ENCODE peak calls at places on chromosomes 11 and 22, in ten cellular contexts. T is uterus, O is ovary, W is heart left ventricle, M is right lobe of liver, L is vagina, B is body of pancreas, I is Peyer's patch, Y is transverse colon, P is prostate gland. N is an unnamed sample.

GRCh38 chr11:83157755-83158473 is 983 bp downstream of the PCF11 start:
- DNase-seq in W (peak), O (peak), T (peak), M (peak), B (peak), P (peak), I (peak), L (no peak), Y (peak), N (no peak)

GRCh38 chr11:105960252-105961245 is 61.5 kb downstream of the MSANTD4 start:
- DNase-seq in B (no peak), P (no peak), Y (no peak), M (no peak), O (no peak), T (no peak), I (no peak), W (no peak), L (no peak), N (no peak)

GRCh38 chr22:19429950-19430889 is 1.3 kb downstream of the HIRA start:
- DNase-seq in W (no peak), B (peak), L (no peak), M (peak), T (no peak), I (peak), P (no peak), Y (peak), O (no peak), N (peak)

GRCh38 chr22:21949569-21949918 is 3.1 kb downstream of the PPM1F start:
- DNase-seq in B (no peak), O (no peak), Y (no peak), L (no peak), P (no peak), I (no peak), W (no peak), M (no peak), T (no peak), N (no peak)

GRCh38 chr11:61390161-61390560 is 2.2 kb upstream of the TMEM216 start:
- DNase-seq in P (no peak), M (no peak), I (no peak), Y (no peak), L (no peak), B (no peak), O (no peak), W (no peak), T (no peak), N (no peak)

GRCh38 chr22:29082826-29083545 is 10.2 kb downstream of the KREMEN1 start:
- DNase-seq in P (no peak), I (no peak), Y (no peak), W (no peak), L (no peak), B (no peak), M (no peak), T (no peak), O (no peak), N (no peak)

GRCh38 chr11:70587095-70587389 is 188.7 kb downstream of the CTTN start:
- DNase-seq in Y (no peak), W (no peak), L (no peak), I (no peak), B (no peak), O (no peak), M (no peak), T (no peak), P (no peak), N (no peak)

GRCh38 chr11:14357843-14358728 is 897 bp downstream of the RRAS2 start:
- DNase-seq in O (peak), I (peak), L (no peak), P (peak), T (peak), W (peak), M (peak), B (peak), Y (peak), N (peak)

GRCh38 chr11:66996609-66997273 is 21.6 kb downstream of the C11orf86 start:
- DNase-seq in Y (no peak), I (no peak), B (no peak), P (no peak), T (no peak), O (no peak), M (no peak), W (no peak), L (no peak), N (no peak)

GRCh38 chr11:20873054-20873453 is 203.7 kb downstream of the NELL1 start:
- DNase-seq in W (no peak), T (no peak), B (no peak), P (peak), Y (no peak), M (no peak), I (no peak), O (no peak), L (no peak), N (peak)

GRCh38 chr11:76799061-76799804 is 16.1 kb downstream of the TSKU start:
- DNase-seq in M (peak), W (peak), I (peak), L (peak), O (peak), Y (peak), B (peak), T (peak), P (peak), N (peak)

GRCh38 chr11:64894070-64894811 is 15.8 kb upstream of the EHD1 start:
- DNase-seq in W (peak), Y (peak), T (peak), B (peak), P (peak), L (no peak), I (peak), O (peak), M (peak), N (peak)

GRCh38 chr11:92846542-92847125 is 122.8 kb upstream of the MTNR1B start:
- DNase-seq in P (no peak), L (no peak), W (no peak), T (no peak), M (no peak), B (no peak), I (no peak), O (no peak), Y (peak), N (no peak)

GRCh38 chr11:76469141-76469540 is 24.3 kb downstream of the EMSY start:
- DNase-seq in M (no peak), O (no peak), B (no peak), W (no peak), P (no peak), I (no peak), Y (no peak), L (no peak), T (no peak), N (no peak)

GRCh38 chr11:1178906-1179305 is 21.2 kb downstream of the MUC5AC start:
- DNase-seq in L (no peak), T (no peak), O (no peak), B (no peak), W (peak), M (no peak), I (no peak), Y (no peak), P (no peak), N (no peak)

GRCh38 chr11:10892250-10892649 is 34.4 kb upstream of the ZBED5 start:
- DNase-seq in O (no peak), Y (no peak), M (no peak), B (no peak), L (no peak), T (no peak), W (no peak), I (no peak), P (no peak), N (no peak)

GRCh38 chr11:134120921-134121526 is 52.2 kb downstream of the JAM3 start:
- DNase-seq in Y (no peak), L (no peak), P (no peak), M (no peak), B (no peak), W (peak), T (peak), O (peak), I (no peak), N (no peak)

GRCh38 chr11:117882539-117882938 is 6.1 kb upstream of the FXYD6 start:
- DNase-seq in B (no peak), W (no peak), M (no peak), Y (no peak), I (no peak), P (no peak), T (no peak), O (no peak), L (peak), N (no peak)

GRCh38 chr22:20548806-20549205 is 41.4 kb downstream of the MED15 start:
- DNase-seq in L (no peak), P (no peak), Y (no peak), B (no peak), W (no peak), T (no peak), O (no peak), M (no peak), I (no peak), N (no peak)

GRCh38 chr22:39297490-39298193 is 21.8 kb downstream of the RPL3 start:
- DNase-seq in Y (peak), P (no peak), B (no peak), O (no peak), M (peak), L (no peak), T (no peak), W (peak), I (peak), N (no peak)

GRCh38 chr22:44870021-44870420 is 117.6 kb downstream of the ARHGAP8 start:
- DNase-seq in M (no peak), L (no peak), T (no peak), O (no peak), I (no peak), W (no peak), P (no peak), B (no peak), Y (no peak), N (peak)

GRCh38 chr11:25065711-25066110 is 568.9 kb downstream of the LUZP2 start:
- DNase-seq in W (no peak), I (no peak), L (no peak), O (no peak), B (no peak), M (no peak), Y (no peak), T (no peak), P (no peak), N (peak)

GRCh38 chr11:79535606-79536005 is 94.8 kb upstream of the TENM4 start:
- DNase-seq in T (no peak), P (no peak), B (no peak), W (no peak), O (no peak), L (no peak), Y (no peak), M (no peak), I (no peak), N (no peak)

GRCh38 chr22:43319661-43320486 is 23.3 kb downstream of the SCUBE1 start:
- DNase-seq in L (no peak), B (no peak), M (no peak), Y (no peak), W (no peak), P (no peak), I (no peak), O (no peak), T (no peak), N (no peak)

GRCh38 chr11:18065572-18065971 is 19.5 kb upstream of the TPH1 start:
- DNase-seq in I (no peak), B (no peak), W (no peak), L (no peak), Y (peak), O (no peak), M (no peak), T (no peak), P (peak), N (no peak)

GRCh38 chr11:64863381-64864060 is 14.9 kb downstream of the EHD1 start:
- DNase-seq in I (no peak), Y (no peak), B (no peak), M (no peak), P (no peak), W (no peak), T (no peak), O (peak), L (no peak), N (no peak)

GRCh38 chr11:46362146-46363030 is 15.1 kb downstream of the DGKZ start:
- DNase-seq in P (no peak), T (no peak), W (peak), I (no peak), Y (no peak), L (no peak), O (no peak), B (no peak), M (no peak), N (no peak)

GRCh38 chr11:46359936-46360335 is 12.7 kb downstream of the DGKZ start:
- DNase-seq in M (no peak), P (no peak), T (no peak), L (no peak), B (no peak), I (no peak), W (no peak), O (no peak), Y (no peak), N (no peak)

GRCh38 chr11:46363031-46363407 is 15.8 kb downstream of the DGKZ start:
- DNase-seq in I (no peak), M (peak), P (no peak), W (peak), L (no peak), O (no peak), Y (no peak), B (no peak), T (peak), N (peak)

GRCh38 chr11:46360878-46361277 is 13.6 kb downstream of the DGKZ start:
- DNase-seq in B (no peak), M (no peak), I (no peak), T (no peak), L (no peak), W (no peak), O (no peak), P (no peak), Y (no peak), N (no peak)

GRCh38 chr11:46361283-46362145 is 14.3 kb downstream of the DGKZ start:
- DNase-seq in I (peak), P (no peak), M (no peak), B (no peak), Y (peak), T (no peak), L (no peak), O (no peak), W (peak), N (no peak)
- TF ChIP-seq POLR2A in I (no peak), P (no peak), M (no peak), B (no peak), Y (peak), T (no peak), L (no peak), O (no peak), W (peak), N (no peak)

GRCh38 chr11:19712281-19713220 is at the start of gene NAV2:
- DNase-seq in W (peak), Y (peak), O (peak), B (peak), I (peak), M (peak), L (no peak), T (peak), P (peak), N (peak)

GRCh38 chr11:19713221-19714092 is 820 bp downstream of the NAV2 start:
- DNase-seq in W (peak), B (no peak), I (no peak), T (peak), Y (no peak), P (no peak), L (no peak), O (peak), M (no peak), N (no peak)

GRCh38 chr11:19715373-19715772 is 2.7 kb downstream of the NAV2 start:
- DNase-seq in O (no peak), W (no peak), I (no peak), M (peak), T (peak), P (no peak), Y (no peak), L (no peak), B (no peak), N (peak)

GRCh38 chr11:19714093-19714386 is 1.4 kb downstream of the NAV2 start:
- DNase-seq in T (peak), I (no peak), O (no peak), W (no peak), L (no peak), M (no peak), Y (no peak), P (no peak), B (no peak), N (no peak)

DNA sequence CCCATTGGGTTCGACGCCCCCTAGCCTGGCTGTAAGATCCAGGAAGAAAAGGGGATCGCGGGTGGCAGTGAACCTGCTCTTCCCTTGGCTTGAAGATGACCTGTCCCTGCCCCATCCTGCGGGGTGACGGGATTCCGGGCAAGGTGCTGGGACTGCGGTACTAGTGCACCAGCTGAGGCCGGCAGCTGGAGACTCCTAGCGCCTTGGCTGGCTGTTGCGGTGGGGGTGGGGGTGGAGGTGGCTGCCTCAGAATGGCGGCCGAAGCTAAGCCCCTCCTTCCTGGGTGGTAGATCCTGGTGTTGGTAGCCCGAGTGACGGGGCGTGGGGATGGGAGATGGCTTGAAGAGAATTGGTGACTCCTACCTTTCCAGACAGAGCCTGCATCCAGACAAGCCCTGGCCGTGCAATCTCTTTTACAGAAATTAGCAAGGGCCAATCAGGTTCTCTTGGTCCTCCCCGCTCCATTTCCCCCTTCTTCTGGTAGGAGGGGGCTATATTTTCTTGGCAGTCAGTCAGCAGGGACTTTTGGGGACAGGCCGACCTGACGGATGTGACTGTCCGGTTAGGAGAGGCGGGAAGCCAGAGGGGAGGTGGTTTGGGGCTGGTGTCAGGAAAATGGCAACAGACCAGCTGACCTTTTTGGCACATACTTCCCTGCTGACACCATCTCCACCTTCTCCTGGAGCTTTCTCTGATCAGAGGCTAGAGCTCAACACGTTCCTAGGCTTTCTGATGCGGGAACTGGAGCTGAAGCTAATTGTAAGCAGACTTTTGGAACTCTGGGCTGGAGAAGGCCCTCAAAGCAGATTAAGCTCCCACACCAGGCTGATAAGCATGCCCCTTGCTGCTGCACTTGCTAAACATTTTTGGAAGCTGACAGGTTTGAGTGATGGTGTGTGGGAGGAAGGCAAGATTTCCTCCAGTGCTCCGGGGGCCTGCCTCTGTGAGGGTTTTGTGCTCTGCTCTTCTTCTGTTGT is 2.0 kb downstream of the NAV2 start:
- DNase-seq in I (no peak), P (peak), M (peak), T (peak), Y (no peak), O (no peak), L (no peak), B (no peak), W (peak), N (peak)
- TF ChIP-seq POLR2A in I (no peak), P (no peak), M (peak), T (no peak), Y (no peak), O (no peak), L (no peak), B (no peak), W (peak), N (no peak)

GRCh38 chr11:119067371-119068222 is at the start of gene VPS11:
- DNase-seq in W (peak), Y (peak), I (peak), O (peak), L (no peak), P (peak), B (peak), T (peak), M (peak), N (peak)
- TF ChIP-seq POLR2A in W (peak), Y (peak), I (peak), O (peak), L (no peak), P (peak), B (peak), T (peak), M (peak), N (peak)

GRCh38 chr22:50507991-50508884 is at the start of gene NCAPH2:
- DNase-seq in O (peak), P (peak), L (no peak), T (peak), W (peak), B (peak), I (peak), Y (peak), M (peak), N (peak)

GRCh38 chr22:50505776-50506610 is 1.5 kb downstream of the LMF2 start:
- DNase-seq in O (peak), L (no peak), W (no peak), I (no peak), T (no peak), B (peak), Y (no peak), P (no peak), M (no peak), N (no peak)

GRCh38 chr22:50508897-50509296 is 873 bp downstream of the NCAPH2 start:
- DNase-seq in I (no peak), B (no peak), L (no peak), M (no peak), P (no peak), W (no peak), O (no peak), Y (no peak), T (no peak), N (no peak)

GRCh38 chr22:50506611-50507420 is 686 bp downstream of the LMF2 start:
- DNase-seq in I (no peak), Y (no peak), W (no peak), P (no peak), B (peak), T (no peak), M (no peak), O (peak), L (no peak), N (no peak)

GRCh38 chr22:50507421-50507990 is at the start of gene LMF2:
- DNase-seq in B (peak), Y (peak), L (no peak), I (peak), O (peak), W (peak), T (peak), M (peak), P (peak), N (peak)
- TF ChIP-seq POLR2A in B (peak), Y (peak), L (no peak), I (peak), O (peak), W (peak), T (no peak), M (peak), P (peak), N (peak)